ENCODE peak calls at places on chromosome X, in ten cellular contexts. L is astrocyte of the spinal cord, U is mucosa of descending colon, K is hepatocyte, F is Peyer's patch, N is brain microvascular endothelial cell, R is adipocyte, D is SJCRH30, P is upper lobe of right lung, S is left ventricle myocardium inferior. B is an unnamed sample.

GRCh38 chrX:14095702-14096101 is 66.0 kb upstream of the GEMIN8 start:
- DNase-seq in K (peak), U (peak), D (peak), L (peak), F (peak), R (peak), N (peak), S (no peak), P (no peak), B (no peak)

GRCh38 chrX:80181079-80181478 is 166.5 kb downstream of the TBX22 start:
- DNase-seq in U (no peak), P (no peak), K (no peak), D (peak), S (no peak), R (no peak), N (no peak), F (no peak), L (no peak), B (no peak)

GRCh38 chrX:97260679-97261078 is 377.0 kb downstream of the RPA4 start:
- DNase-seq in D (no peak), K (no peak), F (no peak), N (no peak), S (no peak), L (no peak), U (no peak), R (no peak), P (no peak), B (no peak)

GRCh38 chrX:68440940-68441339 is 7.6 kb upstream of the OPHN1 start:
- DNase-seq in K (peak), S (peak), N (peak), P (no peak), L (peak), R (peak), U (peak), F (no peak), D (peak), B (peak)

GRCh38 chrX:15853586-15854079 is 980 bp downstream of the AP1S2 start:
- DNase-seq in U (no peak), L (peak), N (no peak), P (no peak), R (peak), F (no peak), S (no peak), K (peak), D (peak), B (no peak)

GRCh38 chrX:24190500-24191156 is 41.1 kb downstream of the ZFX start:
- DNase-seq in P (no peak), U (no peak), S (no peak), K (peak), R (peak), N (no peak), F (no peak), D (no peak), L (peak), B (peak)

GRCh38 chrX:112687189-112687691 is 7.5 kb upstream of the LHFPL1 start:
- DNase-seq in R (peak), S (no peak), P (no peak), K (no peak), U (no peak), D (peak), L (no peak), F (no peak), N (no peak), B (peak)

GRCh38 chrX:86047174-86047991 is at the start of gene CHM:
- DNase-seq in K (peak), L (peak), P (peak), D (peak), U (peak), F (peak), N (peak), R (peak), S (peak), B (peak)

GRCh38 chrX:17706676-17707075 is 30.6 kb upstream of the SCML1 start:
- DNase-seq in D (no peak), K (peak), U (no peak), S (no peak), F (no peak), N (peak), R (peak), L (peak), P (no peak), B (peak)

GRCh38 chrX:136816970-136817369 is 36.2 kb upstream of the ARHGEF6 start:
- DNase-seq in L (peak), P (no peak), K (no peak), F (no peak), U (no peak), N (no peak), R (peak), S (no peak), D (no peak), B (no peak)

GRCh38 chrX:63809158-63809557 is 24.1 kb upstream of the ARHGEF9 start:
- DNase-seq in P (no peak), K (no peak), U (no peak), S (no peak), L (no peak), F (no peak), N (no peak), D (no peak), R (no peak), B (no peak)

GRCh38 chrX:107429090-107429489 is 20.4 kb upstream of the FRMPD3 start:
- DNase-seq in F (no peak), L (no peak), S (no peak), R (no peak), P (peak), U (no peak), D (peak), K (no peak), N (no peak), B (no peak)

GRCh38 chrX:84133023-84133422 is 55.0 kb downstream of the RPS6KA6 start:
- DNase-seq in K (no peak), R (peak), N (no peak), P (no peak), U (no peak), F (no peak), D (no peak), L (no peak), S (no peak), B (no peak)

GRCh38 chrX:98405376-98405775 is 1521.7 kb downstream of the RPA4 start:
- DNase-seq in D (no peak), L (no peak), U (no peak), R (no peak), K (no peak), S (no peak), P (no peak), F (no peak), N (no peak), B (no peak)

GRCh38 chrX:14028473-14028872 is 1.2 kb downstream of the GEMIN8 start:
- DNase-seq in R (no peak), P (no peak), U (no peak), K (no peak), F (no peak), L (no peak), N (no peak), D (peak), S (no peak), B (no peak)

GRCh38 chrX:74911494-74911893 is 13.8 kb downstream of the NEXMIF start:
- DNase-seq in F (no peak), U (no peak), D (no peak), N (no peak), S (no peak), P (no peak), L (no peak), K (no peak), R (no peak), B (no peak)

GRCh38 chrX:13376857-13377441 is 57.1 kb upstream of the ATXN3L start:
- DNase-seq in R (peak), F (no peak), N (peak), P (no peak), L (peak), S (no peak), K (peak), D (peak), U (no peak), B (peak)

GRCh38 chrX:112536544-112536943 is 143.2 kb downstream of the LHFPL1 start:
- DNase-seq in U (no peak), S (no peak), F (no peak), P (no peak), N (no peak), D (no peak), K (no peak), R (no peak), L (no peak), B (no peak)

GRCh38 chrX:135974279-135974856 is 580 bp upstream of the MMGT1 start:
- DNase-seq in P (peak), F (peak), L (peak), U (peak), N (no peak), K (peak), S (peak), D (peak), R (peak), B (peak)

GRCh38 chrX:131895002-131895401 is 128.1 kb upstream of the STK26 start:
- DNase-seq in R (no peak), L (peak), N (peak), U (no peak), D (peak), F (no peak), S (no peak), K (no peak), P (no peak), B (peak)

GRCh38 chrX:120534413-120535205 is 26.2 kb downstream of the CUL4B start:
- DNase-seq in R (no peak), K (no peak), N (no peak), P (no peak), D (no peak), L (no peak), F (no peak), S (no peak), U (no peak), B (no peak)

GRCh38 chrX:110268875-110269274 is 49.0 kb downstream of the AMMECR1 start:
- DNase-seq in P (no peak), U (no peak), N (no peak), K (no peak), D (no peak), S (no peak), F (no peak), L (no peak), R (no peak), B (no peak)

GRCh38 chrX:106585478-106585877 is 26.3 kb upstream of the RADX start:
- DNase-seq in F (no peak), R (no peak), K (no peak), P (no peak), L (no peak), D (no peak), S (no peak), U (no peak), N (no peak), B (no peak)

GRCh38 chrX:72030431-72030830 is 101.3 kb downstream of the RTL5 start:
- DNase-seq in N (no peak), F (no peak), U (no peak), L (no peak), K (no peak), R (no peak), D (no peak), S (no peak), P (no peak), B (no peak)

DNA sequence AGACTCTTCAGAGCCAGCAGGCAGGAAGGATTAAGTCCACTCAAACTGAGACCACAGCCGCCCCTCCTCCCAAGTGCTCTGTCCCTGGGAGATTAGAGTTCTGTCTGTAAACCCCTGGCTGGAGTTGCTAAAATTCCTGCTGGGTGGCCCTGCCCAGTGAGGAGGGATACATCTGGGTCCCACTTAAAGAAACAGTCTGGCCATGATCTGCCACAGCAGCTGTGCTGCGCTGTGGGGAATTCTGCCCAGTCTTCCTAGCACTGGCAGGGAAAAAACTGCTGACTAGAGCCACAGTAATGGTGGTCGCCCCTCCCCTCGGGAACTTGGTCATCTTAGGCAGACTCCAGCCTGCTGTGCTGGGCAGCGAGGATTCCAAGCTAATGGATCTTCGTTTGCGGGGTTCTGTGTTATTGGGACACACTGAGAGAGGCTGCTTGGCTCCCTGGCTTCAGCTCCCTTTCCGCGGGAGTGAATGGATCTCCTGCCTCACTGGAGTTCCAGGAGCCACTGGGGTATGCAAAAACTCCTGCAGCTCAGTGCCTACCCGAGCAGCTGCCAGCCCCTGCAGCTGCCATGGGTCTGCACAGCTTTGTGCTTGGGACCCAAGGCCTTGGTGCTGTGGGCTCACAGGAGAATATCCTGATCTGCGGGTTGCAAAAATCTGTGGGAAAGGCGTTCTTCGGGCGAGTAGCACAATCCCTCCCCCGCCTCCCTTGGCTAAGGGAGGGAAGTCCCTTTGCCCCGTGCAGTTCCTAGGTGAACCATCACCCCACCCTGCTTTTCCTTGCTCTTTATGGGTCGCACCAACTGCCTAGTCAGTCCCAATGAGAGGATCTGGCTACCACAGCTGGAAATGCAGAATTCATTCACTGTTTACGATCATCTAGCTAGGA is 15.7 kb downstream of the ZXDB start:
- DNase-seq in R (no peak), N (no peak), L (no peak), D (peak), P (no peak), K (peak), F (no peak), S (no peak), U (no peak), B (no peak)
- H3K4me3 ChIP-seq in R (no peak), N (no peak), L (no peak), D (peak), P (no peak), K (no peak), F (no peak), S (peak), U (no peak), B (no peak)

GRCh38 chrX:123959281-123960063 is 2.0 kb upstream of the STAG2 start:
- DNase-seq in L (peak), P (peak), F (peak), K (peak), N (no peak), D (peak), R (peak), S (peak), U (peak), B (no peak)
- H3K4me3 ChIP-seq in L (peak), P (peak), F (peak), K (peak), N (peak), D (peak), R (peak), S (peak), U (peak), B (peak)

GRCh38 chrX:47562615-47563243 is 1.7 kb downstream of the ARAF start:
- DNase-seq in U (no peak), N (no peak), K (no peak), F (no peak), P (no peak), S (no peak), R (peak), L (peak), D (peak), B (no peak)

GRCh38 chrX:47560831-47561652 is at the start of gene ARAF:
- DNase-seq in U (peak), K (peak), R (peak), D (peak), N (peak), L (peak), P (peak), F (peak), S (peak), B (peak)

GRCh38 chrX:47561653-47562151 is 697 bp downstream of the ARAF start:
- DNase-seq in K (no peak), D (no peak), F (no peak), L (no peak), N (no peak), R (no peak), S (no peak), U (no peak), P (no peak), B (no peak)

GRCh38 chrX:47558436-47558835 is 2.6 kb upstream of the ARAF start:
- DNase-seq in U (no peak), L (no peak), R (no peak), K (no peak), P (no peak), N (no peak), D (no peak), S (no peak), F (no peak), B (no peak)

DNA sequence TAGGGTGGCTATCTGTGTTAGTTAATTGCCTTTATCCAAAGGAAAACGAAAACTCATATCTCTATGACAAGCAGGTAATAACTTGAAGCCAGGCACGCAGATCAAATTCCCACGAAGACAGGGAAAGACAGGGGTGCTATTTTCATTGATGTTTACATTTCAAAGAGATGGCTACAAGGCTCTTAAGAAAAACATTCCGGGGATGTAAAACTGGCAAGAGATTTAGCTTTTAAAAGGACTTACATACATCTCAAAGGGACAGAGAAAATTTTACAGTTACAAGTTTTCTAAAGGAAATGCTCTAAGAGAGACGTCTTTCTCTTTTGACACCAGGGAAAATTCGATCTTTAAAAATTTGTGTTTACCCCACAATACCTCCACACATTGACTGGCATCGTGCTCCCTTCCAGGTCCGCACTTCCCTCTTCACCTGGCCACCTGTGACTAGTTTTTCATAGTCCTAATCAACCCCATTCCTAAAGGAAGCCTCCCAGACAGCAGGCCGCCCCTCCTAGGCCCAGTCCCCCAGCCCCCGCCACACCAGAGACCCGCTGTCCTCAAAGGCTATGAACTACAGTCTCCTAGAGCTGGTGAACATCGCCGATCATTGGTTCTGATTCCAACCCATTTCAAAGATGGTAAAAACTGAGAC is 700 bp upstream of the ARAF start:
- DNase-seq in P (no peak), U (no peak), F (no peak), S (no peak), R (no peak), N (no peak), D (no peak), K (no peak), L (no peak), B (no peak)
- H3K4me3 ChIP-seq in P (peak), U (no peak), F (peak), S (peak), R (peak), N (peak), D (peak), K (peak), L (peak), B (peak)

GRCh38 chrX:152639426-152639825 is 1.7 kb downstream of the GABRQ start:
- DNase-seq in P (no peak), L (no peak), F (no peak), K (no peak), S (no peak), U (no peak), N (no peak), D (no peak), R (no peak), B (no peak)

GRCh38 chrX:152640039-152640818 is 2.5 kb downstream of the GABRQ start:
- DNase-seq in L (peak), U (no peak), F (no peak), S (no peak), N (peak), R (peak), P (no peak), K (peak), D (no peak), B (no peak)

GRCh38 chrX:152635941-152636340 is 1.8 kb upstream of the GABRQ start:
- DNase-seq in D (peak), L (peak), F (no peak), S (no peak), K (peak), R (peak), P (no peak), U (no peak), N (peak), B (no peak)

GRCh38 chrX:152638443-152638904 is 779 bp downstream of the GABRQ start:
- DNase-seq in L (no peak), K (no peak), F (no peak), P (no peak), S (no peak), R (no peak), D (no peak), U (no peak), N (no peak), B (no peak)

GRCh38 chrX:152637649-152638442 is at the start of gene GABRQ:
- DNase-seq in F (no peak), D (peak), K (peak), N (peak), L (peak), U (peak), P (peak), S (peak), R (peak), B (no peak)
- H3K4me3 ChIP-seq in F (no peak), D (no peak), K (no peak), N (peak), L (peak), U (no peak), P (no peak), S (peak), R (no peak), B (peak)

GRCh38 chrX:138001219-138001618 is 435.3 kb downstream of the ZIC3 start:
- DNase-seq in L (no peak), F (no peak), D (no peak), N (no peak), U (no peak), R (no peak), K (no peak), S (no peak), P (no peak), B (no peak)

GRCh38 chrX:137998619-137999018 is 432.7 kb downstream of the ZIC3 start:
- DNase-seq in K (no peak), S (no peak), D (no peak), F (no peak), R (no peak), N (no peak), U (no peak), P (no peak), L (no peak), B (no peak)

GRCh38 chrX:137999542-137999941 is 433.6 kb downstream of the ZIC3 start:
- DNase-seq in S (no peak), U (no peak), N (no peak), F (no peak), P (no peak), L (no peak), K (no peak), D (no peak), R (no peak), B (no peak)

DNA sequence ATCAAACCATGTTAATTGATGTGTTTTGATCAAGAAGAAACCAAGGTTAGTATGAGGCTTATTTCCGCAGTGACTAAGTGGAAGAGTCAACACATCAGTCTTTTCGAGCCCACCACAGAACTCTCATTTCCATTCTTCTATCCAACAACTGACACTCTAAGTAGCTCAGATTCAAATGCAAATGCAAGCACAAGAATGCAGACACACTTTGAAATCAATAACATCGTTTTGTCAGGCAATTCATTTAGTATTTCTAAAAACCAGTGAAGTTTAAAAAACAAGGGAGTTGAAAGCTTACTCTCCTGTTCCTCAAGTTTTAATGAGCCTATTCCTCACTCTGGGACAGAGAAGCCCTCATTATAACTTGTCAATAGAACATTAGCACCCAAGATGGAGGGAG is 433.1 kb downstream of the ZIC3 start:
- DNase-seq in N (no peak), K (no peak), F (no peak), L (no peak), D (no peak), P (no peak), U (no peak), S (no peak), R (no peak), B (no peak)
- H3K4me3 ChIP-seq in N (no peak), K (no peak), F (no peak), L (no peak), D (no peak), P (no peak), U (no peak), S (no peak), R (no peak), B (no peak)

GRCh38 chrX:54640103-54640428 is 110.0 kb downstream of the GNL3L start:
- DNase-seq in F (no peak), D (no peak), R (no peak), N (no peak), L (no peak), P (no peak), U (no peak), K (no peak), S (no peak), B (no peak)
- H3K4me3 ChIP-seq in F (peak), D (peak), R (peak), N (peak), L (peak), P (peak), U (no peak), K (no peak), S (peak), B (peak)

B was measured in skeletal muscle cell.